ENCODE peak calls at places on chromosomes 6 and 20, in four cellular contexts. Z, B, S and P are unnamed samples.

GRCh38 chr6:90765895-90766294 is 179.0 kb upstream of the MAP3K7 start:
- DNase-seq in Z (no peak), S (no peak), B (no peak), P (no peak)

GRCh38 chr6:147905721-147906120 is 397.2 kb downstream of the SAMD5 start:
- DNase-seq in B (no peak), S (no peak), Z (no peak), P (no peak)

GRCh38 chr20:61957961-61958715 is 107.5 kb downstream of the TAF4 start:
- DNase-seq in Z (no peak), S (no peak), B (no peak), P (no peak)

GRCh38 chr6:30136570-30137286 is 788 bp downstream of the TRIM40 start:
- DNase-seq in Z (no peak), S (no peak), B (no peak), P (no peak)

GRCh38 chr6:14510038-14510437 is 392.5 kb downstream of the CD83 start:
- DNase-seq in S (peak), B (no peak), Z (peak), P (no peak)

GRCh38 chr6:99353126-99353525 is 3.7 kb upstream of the FAXC start:
- DNase-seq in S (peak), B (no peak), Z (no peak), P (no peak)

GRCh38 chr6:68040312-68040778 is 594.7 kb upstream of the ADGRB3 start:
- DNase-seq in S (peak), B (no peak), Z (no peak), P (no peak)

GRCh38 chr6:6365242-6365641 is 44.8 kb upstream of the F13A1 start:
- DNase-seq in Z (no peak), B (no peak), S (no peak), P (no peak)

GRCh38 chr20:32999603-33000250 is 4.5 kb downstream of the SUN5 start:
- DNase-seq in S (no peak), Z (peak), B (no peak), P (no peak)

GRCh38 chr20:24738058-24738775 is 210.9 kb upstream of the CST7 start:
- DNase-seq in S (no peak), B (no peak), Z (no peak), P (no peak)

GRCh38 chr6:105135907-105136432 is 43.8 kb downstream of the POPDC3 start:
- DNase-seq in S (no peak), Z (no peak), B (no peak), P (no peak)

GRCh38 chr6:166551797-166552495 is 34.5 kb downstream of the RAMACL start:
- DNase-seq in B (no peak), S (no peak), Z (no peak), P (no peak)

GRCh38 chr20:37447688-37448087 is 73.4 kb upstream of the NNAT start:
- DNase-seq in S (no peak), Z (no peak), B (no peak), P (no peak)

GRCh38 chr6:31193206-31193605 is 22.7 kb upstream of the POU5F1 start:
- DNase-seq in S (no peak), B (no peak), Z (no peak), P (no peak)

GRCh38 chr20:34368547-34368946 is 5.5 kb downstream of the ITCH start:
- DNase-seq in B (no peak), S (no peak), Z (no peak), P (no peak)

GRCh38 chr20:21398505-21399057 is 1.3 kb upstream of the NKX2-4 start:
- DNase-seq in B (no peak), S (no peak), Z (no peak), P (no peak)

GRCh38 chr20:16004108-16004854 is 569.0 kb downstream of the KIF16B start:
- DNase-seq in S (peak), B (no peak), Z (no peak), P (no peak)

GRCh38 chr6:94454231-94454630 is 1034.9 kb upstream of the EPHA7 start:
- DNase-seq in S (no peak), B (no peak), Z (no peak), P (no peak)

GRCh38 chr6:20907486-20908071 is 373.3 kb downstream of the CDKAL1 start:
- DNase-seq in B (no peak), S (peak), Z (no peak), P (no peak)

GRCh38 chr6:169913096-169913615 is 161.7 kb downstream of the ERMARD start:
- DNase-seq in Z (no peak), S (no peak), B (no peak), P (no peak)

GRCh38 chr6:46781478-46782378 is 11.5 kb upstream of the MEP1A start:
- DNase-seq in Z (peak), S (peak), B (no peak), P (peak)

GRCh38 chr6:8080338-8081151 is 16.4 kb upstream of the BLOC1S5 start:
- DNase-seq in S (peak), B (no peak), Z (peak), P (peak)

GRCh38 chr6:34025851-34026250 is 120.0 kb downstream of the GRM4 start:
- DNase-seq in Z (no peak), S (no peak), B (no peak), P (no peak)

GRCh38 chr20:38007526-38007925 is 25.7 kb downstream of the TTI1 start:
- DNase-seq in S (no peak), B (no peak), Z (no peak), P (no peak)

GRCh38 chr6:8707956-8708772 is 272.8 kb upstream of the SLC35B3 start:
- DNase-seq in Z (peak), B (no peak), S (no peak), P (peak)

GRCh38 chr6:170095273-170095976 is 195.5 kb downstream of the DLL1 start:
- DNase-seq in Z (no peak), S (no peak), B (no peak), P (no peak)

GRCh38 chr6:166402582-166403277 is 20.0 kb upstream of the MPC1 start:
- DNase-seq in S (no peak), B (no peak), Z (no peak), P (no peak)

GRCh38 chr6:97697450-97697849 is 414.4 kb upstream of the MMS22L start:
- DNase-seq in Z (no peak), S (no peak), B (no peak), P (no peak)

GRCh38 chr6:43803055-43803782 is 33.2 kb downstream of the VEGFA start:
- DNase-seq in Z (no peak), B (no peak), S (peak), P (no peak)

GRCh38 chr6:169190144-169190584 is 63.5 kb downstream of the THBS2 start:
- DNase-seq in Z (no peak), S (no peak), B (no peak), P (no peak)

GRCh38 chr6:22247916-22248482 is 48.8 kb downstream of the PRL start:
- DNase-seq in Z (no peak), B (no peak), S (no peak), P (no peak)

GRCh38 chr6:116876635-116877611 is at the start of gene RFX6:
- DNase-seq in S (peak), B (no peak), Z (no peak), P (no peak)

GRCh38 chr20:38870733-38871559 is 55.3 kb upstream of the FAM83D start:
- DNase-seq in Z (no peak), S (peak), B (no peak), P (peak)

GRCh38 chr6:37696220-37696840 is 1.4 kb downstream of the MDGA1 start:
- DNase-seq in S (no peak), Z (no peak), B (no peak), P (no peak)

GRCh38 chr20:13765299-13765698 is 19.4 kb downstream of the ESF1 start:
- DNase-seq in B (no peak), S (no peak), Z (no peak), P (no peak)

GRCh38 chr20:59772373-59772705 is 161.1 kb downstream of the SYCP2 start:
- DNase-seq in B (no peak), Z (no peak), S (no peak), P (no peak)
- TF ChIP-seq RFX5 in B (no peak), Z (no peak), S (no peak), P (no peak)

DNA sequence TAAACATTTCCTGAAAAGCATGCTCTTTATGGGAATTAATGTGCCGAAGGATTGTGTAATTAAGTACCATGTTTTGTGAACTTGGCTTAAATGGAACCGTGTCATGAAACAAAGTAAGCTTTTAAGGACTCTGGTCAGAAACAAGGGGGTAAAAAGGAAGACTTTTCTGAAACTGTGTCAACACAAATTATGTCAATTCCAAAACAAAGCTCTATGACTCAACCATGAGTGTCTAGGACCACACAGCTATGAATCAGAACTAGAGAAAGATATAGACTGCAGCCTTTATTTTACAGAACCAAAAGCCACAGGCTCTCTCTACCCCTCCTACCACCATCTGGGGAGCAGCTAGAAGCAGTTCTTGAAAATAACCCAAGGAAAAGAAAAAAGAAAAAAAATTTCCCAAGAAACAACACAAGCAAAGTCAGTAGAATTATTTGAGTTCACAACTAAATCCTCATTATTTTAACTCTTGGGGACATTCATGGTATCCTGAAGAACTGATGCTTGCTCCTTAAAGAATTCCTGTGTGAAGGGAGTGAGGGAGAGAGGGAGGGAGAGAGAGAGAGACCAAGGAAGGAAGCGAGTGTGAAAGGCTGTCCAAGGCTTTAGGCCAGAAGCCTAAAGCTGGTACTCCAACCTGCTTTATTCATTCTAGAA is 81.9 kb downstream of the ZMYND8 start:
- DNase-seq in S (peak), B (peak), Z (peak), P (peak)
- TF ChIP-seq POLR2AphosphoS2 in S (no peak), B (no peak), Z (no peak), P (no peak)

DNA sequence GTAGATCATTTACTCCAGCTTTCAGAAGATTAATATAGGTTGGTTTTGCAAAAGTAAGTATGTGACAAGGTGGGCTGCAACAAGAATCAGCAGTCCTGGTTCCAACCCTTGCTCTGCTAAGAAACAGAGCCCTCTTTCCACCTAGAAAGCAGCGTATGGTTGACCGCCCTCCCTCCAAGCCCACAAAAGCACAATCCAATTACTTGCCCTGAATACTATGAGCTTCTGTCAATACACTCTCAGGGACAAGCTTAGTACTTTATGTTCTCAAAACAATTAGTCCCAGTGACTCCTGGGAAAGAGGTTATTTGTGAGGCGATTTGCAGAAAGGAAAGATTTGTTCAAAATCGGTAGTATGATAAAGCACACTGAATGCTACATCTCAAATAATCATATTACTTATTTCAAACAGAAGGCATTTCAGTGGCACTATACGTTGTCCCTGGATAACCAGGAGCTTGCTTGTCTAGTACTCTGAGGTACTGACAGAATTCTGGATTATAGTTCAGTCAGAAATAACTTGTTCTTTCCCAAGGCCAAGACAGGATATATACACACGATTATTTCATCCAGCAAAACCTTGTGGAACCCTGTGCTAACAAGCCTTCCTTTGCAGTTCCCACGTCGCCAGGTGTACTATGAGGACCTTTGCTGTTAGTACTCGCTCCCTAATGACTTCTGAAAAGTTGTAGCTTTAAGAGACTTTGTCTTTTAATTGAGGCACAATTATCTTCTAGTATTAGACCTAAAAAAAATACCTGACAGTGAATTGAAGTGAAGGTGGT is 96.9 kb upstream of the ADTRP start:
- DNase-seq in S (no peak), B (no peak), Z (no peak), P (no peak)
- TF ChIP-seq RFX5 in S (no peak), B (no peak), Z (no peak), P (no peak)

GRCh38 chr20:45818239-45818638 is 5.8 kb downstream of the UBE2C start:
- DNase-seq in S (no peak), Z (no peak), B (no peak), P (no peak)

GRCh38 chr20:45819466-45819865 is 7.0 kb downstream of the UBE2C start:
- DNase-seq in B (no peak), S (no peak), Z (no peak), P (no peak)

GRCh38 chr20:45814314-45814713 is 1.9 kb downstream of the UBE2C start:
- DNase-seq in S (no peak), B (no peak), Z (no peak), P (no peak)

GRCh38 chr20:45816951-45817651 is 4.7 kb downstream of the UBE2C start:
- DNase-seq in B (no peak), Z (no peak), S (no peak), P (no peak)

DNA sequence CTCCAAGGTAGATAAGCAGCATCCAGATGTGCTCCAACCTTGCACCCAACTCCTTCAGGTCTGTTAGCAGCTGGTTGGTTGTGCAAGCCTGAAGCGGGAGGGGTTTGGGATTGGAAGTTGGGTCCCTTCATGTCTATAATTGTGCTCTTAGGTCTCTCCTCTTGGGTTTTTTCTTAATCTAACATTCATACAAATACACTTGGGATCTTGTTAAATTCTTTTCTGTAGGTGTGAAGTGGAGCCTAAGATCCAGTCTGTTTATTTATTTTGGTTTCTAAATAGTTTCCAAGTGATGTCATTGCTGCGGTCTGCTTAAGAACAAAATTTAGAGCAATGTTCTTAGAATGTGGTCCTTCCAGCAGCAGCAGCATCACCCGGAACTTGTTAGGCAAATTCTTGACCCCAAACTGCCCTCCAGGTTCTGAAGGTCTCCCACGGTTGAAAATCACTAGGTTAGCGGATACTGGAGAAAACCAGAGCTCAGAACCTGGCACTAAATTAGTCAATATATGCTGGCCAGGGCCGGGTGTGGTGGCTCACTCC is 5.3 kb downstream of the UBE2C start:
- DNase-seq in Z (no peak), B (no peak), S (no peak), P (no peak)
- TF ChIP-seq POLR2AphosphoS2 in Z (no peak), B (no peak), S (no peak), P (no peak)

DNA sequence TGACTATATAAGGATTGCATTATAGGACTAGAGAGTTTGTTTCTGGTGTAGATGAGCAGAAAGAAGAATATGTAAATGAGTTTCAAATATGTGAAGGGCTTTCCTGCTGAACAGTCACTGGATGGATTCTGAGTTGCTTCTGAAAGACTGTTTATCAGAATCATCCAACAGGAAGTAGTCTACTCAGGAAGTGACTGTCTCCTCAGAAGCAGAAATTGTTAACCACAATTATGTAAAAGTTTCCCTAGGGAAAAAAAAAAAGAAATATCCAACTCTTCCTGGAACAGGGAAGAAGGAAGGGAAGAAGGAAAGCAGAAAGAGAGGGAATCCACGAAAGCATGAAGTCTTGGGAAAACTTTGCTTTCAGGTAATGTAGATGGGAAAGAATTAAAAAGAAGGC is 138.9 kb downstream of the TENT5A start:
- DNase-seq in S (no peak), Z (no peak), B (no peak), P (no peak)
- TF ChIP-seq RFX5 in S (no peak), Z (no peak), B (no peak), P (no peak)

DNA sequence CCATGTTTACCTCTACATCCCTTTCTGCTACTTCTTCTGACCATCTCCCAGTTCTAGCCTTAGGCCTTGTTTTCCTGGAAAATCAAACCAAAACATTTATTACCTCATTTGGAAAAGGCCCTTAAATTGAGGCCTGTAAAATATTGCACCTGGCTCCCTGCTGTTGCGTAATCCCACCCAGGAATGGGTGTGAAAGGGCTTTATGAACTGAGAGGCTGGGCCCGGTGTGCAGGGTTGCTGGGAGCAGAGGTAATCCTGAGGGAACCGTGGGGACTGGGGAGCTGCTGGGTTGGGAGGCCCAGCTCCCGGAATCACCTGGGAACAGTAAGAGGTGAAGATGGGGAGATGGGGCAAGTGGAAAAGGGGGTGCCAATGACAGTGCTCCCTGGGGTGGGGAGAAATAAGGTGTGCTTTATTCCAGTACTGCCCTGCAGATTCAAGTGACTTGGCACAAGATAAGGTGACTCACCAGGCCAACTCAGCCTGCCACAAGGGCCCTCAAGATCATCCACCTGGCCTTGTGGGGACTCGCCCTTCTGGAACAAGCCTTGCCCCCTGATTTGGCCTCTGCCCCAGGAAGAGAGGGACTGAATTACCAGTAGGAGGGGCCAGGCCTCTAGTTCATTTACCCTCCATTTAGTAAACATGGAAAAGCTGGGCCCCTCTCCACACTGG is 44.2 kb downstream of the KCNK5 start:
- DNase-seq in B (no peak), Z (no peak), S (no peak), P (no peak)
- TF ChIP-seq POLR2AphosphoS2 in B (no peak), Z (no peak), S (no peak), P (no peak)

GRCh38 chr6:118377711-118378414 is 170.2 kb upstream of the PLN start:
- DNase-seq in S (no peak), Z (no peak), B (no peak), P (no peak)

GRCh38 chr6:118372413-118372812 is 175.7 kb upstream of the PLN start:
- DNase-seq in S (no peak), Z (no peak), B (no peak), P (no peak)

GRCh38 chr6:118370722-118371121 is 177.4 kb upstream of the PLN start:
- DNase-seq in B (no peak), Z (no peak), S (no peak), P (no peak)

DNA sequence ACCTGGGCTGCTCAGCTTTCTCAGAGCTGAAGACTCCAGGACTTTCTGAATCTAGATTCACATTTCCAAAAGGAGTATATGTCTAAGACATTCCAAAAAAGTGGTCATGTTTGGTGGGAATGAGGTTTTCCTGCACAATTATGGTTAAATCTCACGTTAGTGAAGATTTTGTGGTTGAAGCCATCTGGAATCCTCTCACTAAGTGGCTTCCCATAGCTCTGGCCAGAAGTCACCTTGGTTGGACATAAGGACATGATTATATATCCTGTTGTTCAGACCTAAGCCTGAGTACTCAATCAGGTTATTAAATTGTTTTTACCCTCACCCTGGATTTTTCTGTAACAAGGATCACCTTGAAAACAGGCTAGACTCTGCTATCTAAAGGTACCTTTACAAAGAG is 176.1 kb upstream of the PLN start:
- DNase-seq in B (no peak), S (no peak), Z (no peak), P (no peak)
- TF ChIP-seq RFX5 in B (no peak), S (no peak), Z (no peak), P (no peak)

GRCh38 chr6:15560713-15561112 is 102.1 kb downstream of the DTNBP1 start:
- DNase-seq in S (no peak), B (no peak), Z (no peak), P (no peak)
- TF ChIP-seq POLR2AphosphoS2 in S (no peak), B (no peak), Z (no peak), P (no peak)

GRCh38 chr20:50304501-50304856 is 113.8 kb downstream of the CEBPB start:
- DNase-seq in B (no peak), S (no peak), Z (no peak), P (no peak)

GRCh38 chr20:50301712-50302111 is 111.1 kb downstream of the CEBPB start:
- DNase-seq in B (no peak), Z (no peak), S (no peak), P (no peak)

GRCh38 chr20:50301165-50301564 is 110.5 kb downstream of the CEBPB start:
- DNase-seq in B (no peak), S (no peak), Z (no peak), P (no peak)

GRCh38 chr20:50303573-50304500 is 113.2 kb downstream of the CEBPB start:
- DNase-seq in S (peak), B (no peak), Z (peak), P (no peak)

GRCh38 chr20:50302463-50303041 is 111.9 kb downstream of the CEBPB start:
- DNase-seq in Z (no peak), B (no peak), S (no peak), P (no peak)
- TF ChIP-seq RFX5 in Z (no peak), B (no peak), S (no peak), P (no peak)